ENCODE peak calls at places on chromosomes 3 and 15, in four cellular contexts. One of them, this sample, is unnamed.

GRCh38 chr3:181622365-181622764 is 89.4 kb upstream of the SOX2 start:
- DNase-seq in heart left ventricle: no peak
- DNase-seq in neural progenitor cell: no peak
- DNase-seq in A549: no peak
- DNase-seq in this sample: no peak

GRCh38 chr3:9934993-9935392 is 1.4 kb downstream of the CRELD1 start:
- DNase-seq in A549: no peak
- DNase-seq in neural progenitor cell: no peak
- DNase-seq in heart left ventricle: no peak
- DNase-seq in this sample: no peak

GRCh38 chr15:77862651-77863104 is 214.8 kb downstream of the TBC1D2B start:
- DNase-seq in neural progenitor cell: no peak
- DNase-seq in A549: no peak
- DNase-seq in heart left ventricle: no peak
- DNase-seq in this sample: no peak

GRCh38 chr15:52427804-52428203 is 100.9 kb downstream of the MYO5A start:
- DNase-seq in neural progenitor cell: peak
- DNase-seq in A549: no peak
- DNase-seq in heart left ventricle: no peak
- DNase-seq in this sample: no peak

GRCh38 chr15:50135123-50135541 is 16.1 kb upstream of the ATP8B4 start:
- DNase-seq in neural progenitor cell: no peak
- DNase-seq in A549: peak
- DNase-seq in heart left ventricle: no peak
- DNase-seq in this sample: no peak

GRCh38 chr3:27483117-27484001 is 825 bp downstream of the SLC4A7 start:
- DNase-seq in neural progenitor cell: peak
- DNase-seq in A549: peak
- DNase-seq in heart left ventricle: peak
- DNase-seq in this sample: peak

GRCh38 chr3:195555110-195555509 is 12.0 kb upstream of the PPP1R2 start:
- DNase-seq in A549: no peak
- DNase-seq in neural progenitor cell: no peak
- DNase-seq in heart left ventricle: no peak
- DNase-seq in this sample: no peak

GRCh38 chr15:99343836-99344551 is 92.7 kb downstream of the LRRC28 start:
- DNase-seq in heart left ventricle: peak
- DNase-seq in A549: no peak
- DNase-seq in neural progenitor cell: peak
- DNase-seq in this sample: no peak

GRCh38 chr3:136177876-136178275 is 18.3 kb downstream of the MSL2 start:
- DNase-seq in A549: no peak
- DNase-seq in neural progenitor cell: no peak
- DNase-seq in heart left ventricle: no peak
- DNase-seq in this sample: no peak

GRCh38 chr3:128945878-128946175 is 48.0 kb downstream of the CFAP92 start:
- DNase-seq in neural progenitor cell: no peak
- DNase-seq in A549: no peak
- DNase-seq in heart left ventricle: no peak
- DNase-seq in this sample: no peak

GRCh38 chr3:69746119-69746518 is 6.9 kb downstream of the MITF start:
- DNase-seq in heart left ventricle: no peak
- DNase-seq in neural progenitor cell: no peak
- DNase-seq in A549: no peak
- DNase-seq in this sample: no peak

GRCh38 chr3:97949110-97949485 is 23.1 kb downstream of the RIOX2 start:
- DNase-seq in neural progenitor cell: no peak
- DNase-seq in A549: no peak
- DNase-seq in heart left ventricle: no peak
- DNase-seq in this sample: no peak

GRCh38 chr15:74010929-74011540 is 16.5 kb downstream of the PML start:
- DNase-seq in A549: no peak
- DNase-seq in neural progenitor cell: no peak
- DNase-seq in heart left ventricle: no peak
- DNase-seq in this sample: peak

GRCh38 chr15:66751579-66751978 is 49.5 kb downstream of the SMAD6 start:
- DNase-seq in neural progenitor cell: no peak
- DNase-seq in A549: no peak
- DNase-seq in heart left ventricle: peak
- DNase-seq in this sample: no peak

GRCh38 chr15:82986442-82986780 is 401 bp downstream of the RAMAC start:
- DNase-seq in heart left ventricle: no peak
- DNase-seq in A549: peak
- DNase-seq in neural progenitor cell: no peak
- DNase-seq in this sample: no peak

GRCh38 chr15:37088436-37088835 is 11.9 kb downstream of the MEIS2 start:
- DNase-seq in heart left ventricle: no peak
- DNase-seq in A549: no peak
- DNase-seq in neural progenitor cell: no peak
- DNase-seq in this sample: no peak

GRCh38 chr3:127074900-127075360 is 92.0 kb downstream of the PLXNA1 start:
- DNase-seq in heart left ventricle: no peak
- DNase-seq in A549: no peak
- DNase-seq in neural progenitor cell: peak
- DNase-seq in this sample: no peak

GRCh38 chr3:99108508-99108907 is 207.0 kb upstream of the DCBLD2 start:
- DNase-seq in heart left ventricle: no peak
- DNase-seq in A549: no peak
- DNase-seq in neural progenitor cell: no peak
- DNase-seq in this sample: no peak

GRCh38 chr15:61051570-61052031 is 177.5 kb downstream of the RORA start:
- DNase-seq in heart left ventricle: peak
- DNase-seq in neural progenitor cell: peak
- DNase-seq in A549: peak
- DNase-seq in this sample: peak

GRCh38 chr3:22118542-22118941 is 367.5 kb upstream of the ZNF385D start:
- DNase-seq in heart left ventricle: no peak
- DNase-seq in A549: no peak
- DNase-seq in neural progenitor cell: no peak
- DNase-seq in this sample: no peak

GRCh38 chr3:2154596-2154995 is 55.9 kb downstream of the CNTN4 start:
- DNase-seq in neural progenitor cell: no peak
- DNase-seq in A549: no peak
- DNase-seq in heart left ventricle: no peak
- DNase-seq in this sample: no peak

GRCh38 chr3:129994883-129995559 is 20.5 kb downstream of the TRH start:
- DNase-seq in heart left ventricle: no peak
- DNase-seq in neural progenitor cell: no peak
- DNase-seq in A549: no peak
- DNase-seq in this sample: no peak

GRCh38 chr15:23869391-23869790 is 182.3 kb upstream of the NDN start:
- DNase-seq in heart left ventricle: no peak
- DNase-seq in A549: no peak
- DNase-seq in neural progenitor cell: peak
- DNase-seq in this sample: no peak

GRCh38 chr3:152236741-152237140 is 32.0 kb upstream of the MBNL1 start:
- DNase-seq in neural progenitor cell: no peak
- DNase-seq in A549: no peak
- DNase-seq in heart left ventricle: no peak
- DNase-seq in this sample: no peak

GRCh38 chr15:31236184-31237041 is 90.2 kb upstream of the KLF13 start:
- DNase-seq in heart left ventricle: peak
- DNase-seq in neural progenitor cell: no peak
- DNase-seq in A549: peak
- DNase-seq in this sample: peak

GRCh38 chr3:129663045-129663446 is 56.6 kb upstream of the PLXND1 start:
- DNase-seq in neural progenitor cell: peak
- DNase-seq in heart left ventricle: no peak
- DNase-seq in A549: peak
- DNase-seq in this sample: peak

GRCh38 chr15:74417230-74417629 is 16.5 kb downstream of the SEMA7A start:
- DNase-seq in neural progenitor cell: no peak
- DNase-seq in A549: no peak
- DNase-seq in heart left ventricle: peak
- DNase-seq in this sample: no peak

GRCh38 chr15:23467110-23467600 is 20.1 kb upstream of the GOLGA6L2 start:
- DNase-seq in A549: peak
- DNase-seq in neural progenitor cell: peak
- DNase-seq in heart left ventricle: no peak
- DNase-seq in this sample: peak

GRCh38 chr3:100002599-100003350 is 111.5 kb downstream of the FILIP1L start:
- DNase-seq in heart left ventricle: no peak
- DNase-seq in neural progenitor cell: no peak
- DNase-seq in A549: peak
- DNase-seq in this sample: peak

GRCh38 chr3:107206141-107206540 is 171.1 kb upstream of the CCDC54 start:
- DNase-seq in heart left ventricle: no peak
- DNase-seq in A549: peak
- DNase-seq in neural progenitor cell: peak
- DNase-seq in this sample: peak

GRCh38 chr3:18946524-18946923 is 201.8 kb upstream of the KCNH8 start:
- DNase-seq in heart left ventricle: no peak
- DNase-seq in A549: no peak
- DNase-seq in neural progenitor cell: peak
- DNase-seq in this sample: no peak

GRCh38 chr3:111691293-111691909 is 96.3 kb upstream of the ZBED2 start:
- DNase-seq in heart left ventricle: no peak
- DNase-seq in neural progenitor cell: peak
- DNase-seq in A549: peak
- DNase-seq in this sample: peak

GRCh38 chr15:93899817-93900216 is 331.5 kb upstream of the MCTP2 start:
- DNase-seq in neural progenitor cell: no peak
- DNase-seq in A549: no peak
- DNase-seq in heart left ventricle: no peak
- DNase-seq in this sample: no peak

GRCh38 chr3:31980530-31981205 is 394 bp downstream of the OSBPL10 start:
- DNase-seq in neural progenitor cell: peak
- DNase-seq in heart left ventricle: peak
- DNase-seq in A549: peak
- DNase-seq in this sample: peak

GRCh38 chr3:54122802-54123537 is 618 bp downstream of the CACNA2D3 start:
- DNase-seq in heart left ventricle: no peak
- DNase-seq in A549: no peak
- DNase-seq in neural progenitor cell: peak
- DNase-seq in this sample: no peak
- H3K27ac ChIP-seq in heart left ventricle: peak
- H3K27ac ChIP-seq in A549: no peak
- H3K27ac ChIP-seq in neural progenitor cell: no peak
- H3K27ac ChIP-seq in this sample: no peak

DNA sequence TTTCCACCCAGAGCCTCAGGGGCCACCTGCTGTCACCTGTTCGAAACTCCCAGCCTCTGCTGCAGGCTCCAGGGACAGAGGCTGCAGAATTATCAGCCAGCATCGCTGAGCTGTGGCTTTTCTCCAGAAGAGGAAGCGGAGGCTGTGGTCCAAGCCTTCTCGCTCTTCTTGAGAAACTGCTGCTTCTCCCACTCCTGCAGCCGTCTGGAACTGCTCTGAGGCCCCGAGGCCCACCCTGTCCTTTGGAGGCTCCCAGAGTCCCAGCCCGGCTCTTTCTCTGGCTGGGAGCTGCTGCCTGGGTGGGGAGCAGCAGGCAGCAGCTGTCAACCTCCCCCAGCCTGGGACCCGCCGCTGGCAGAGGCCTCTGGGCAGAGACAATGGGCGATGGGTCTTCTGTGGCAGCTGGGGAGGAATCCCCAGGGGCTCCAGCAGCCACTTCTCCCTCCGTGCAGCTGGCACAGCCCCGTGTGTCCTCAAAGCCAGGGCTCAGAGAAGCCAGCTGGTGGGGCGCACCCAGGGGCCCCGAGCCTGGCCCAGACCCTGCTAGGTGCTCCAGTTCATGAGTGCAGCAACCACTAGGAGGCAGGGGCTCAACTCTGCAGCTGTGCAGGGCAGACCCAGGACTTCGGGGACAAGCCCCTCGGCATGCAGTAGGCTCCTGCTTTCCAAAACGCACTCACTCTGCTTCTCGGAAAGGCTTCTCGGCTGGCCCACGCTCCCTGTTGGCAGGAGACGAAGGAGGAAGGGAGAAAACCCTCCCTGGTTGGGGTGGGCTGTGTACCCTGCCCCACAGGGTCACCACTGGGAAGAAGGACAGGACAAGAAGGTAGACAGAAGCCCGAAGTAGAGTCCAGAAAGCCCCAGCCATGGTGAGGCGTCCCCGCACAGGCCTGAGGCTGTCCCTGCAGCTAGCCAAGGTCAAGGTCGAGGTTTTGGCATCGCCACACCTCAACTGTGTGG is 49.9 kb upstream of the FURIN start:
- DNase-seq in neural progenitor cell: peak
- DNase-seq in heart left ventricle: no peak
- DNase-seq in A549: no peak
- DNase-seq in this sample: no peak
- H3K27ac ChIP-seq in neural progenitor cell: no peak
- H3K27ac ChIP-seq in heart left ventricle: no peak
- H3K27ac ChIP-seq in A549: no peak
- H3K27ac ChIP-seq in this sample: no peak

GRCh38 chr15:90598679-90599078 is 69.0 kb downstream of the CRTC3 start:
- DNase-seq in A549: no peak
- DNase-seq in neural progenitor cell: no peak
- DNase-seq in heart left ventricle: no peak
- DNase-seq in this sample: no peak
- H3K27ac ChIP-seq in A549: no peak
- H3K27ac ChIP-seq in neural progenitor cell: no peak
- H3K27ac ChIP-seq in heart left ventricle: peak
- H3K27ac ChIP-seq in this sample: peak

GRCh38 chr3:37938011-37938410 is 52.6 kb upstream of the VILL start:
- DNase-seq in A549: no peak
- DNase-seq in neural progenitor cell: no peak
- DNase-seq in heart left ventricle: no peak
- DNase-seq in this sample: no peak

GRCh38 chr3:37935290-37935668 is 55.3 kb upstream of the VILL start:
- DNase-seq in A549: no peak
- DNase-seq in neural progenitor cell: no peak
- DNase-seq in heart left ventricle: no peak
- DNase-seq in this sample: peak

GRCh38 chr3:37934631-37935289 is 55.8 kb upstream of the VILL start:
- DNase-seq in heart left ventricle: no peak
- DNase-seq in A549: no peak
- DNase-seq in neural progenitor cell: no peak
- DNase-seq in this sample: no peak

GRCh38 chr3:37937156-37937555 is 53.4 kb upstream of the VILL start:
- DNase-seq in heart left ventricle: no peak
- DNase-seq in A549: no peak
- DNase-seq in neural progenitor cell: no peak
- DNase-seq in this sample: no peak

GRCh38 chr3:37935756-37936666 is 54.6 kb upstream of the VILL start:
- DNase-seq in heart left ventricle: no peak
- DNase-seq in A549: no peak
- DNase-seq in neural progenitor cell: peak
- DNase-seq in this sample: no peak
- H3K27ac ChIP-seq in heart left ventricle: peak
- H3K27ac ChIP-seq in A549: peak
- H3K27ac ChIP-seq in neural progenitor cell: no peak
- H3K27ac ChIP-seq in this sample: no peak

GRCh38 chr3:53635041-53635440 is 140.6 kb downstream of the CACNA1D start:
- DNase-seq in heart left ventricle: no peak
- DNase-seq in neural progenitor cell: no peak
- DNase-seq in A549: no peak
- DNase-seq in this sample: no peak

GRCh38 chr3:53629396-53629711 is 134.9 kb downstream of the CACNA1D start:
- DNase-seq in neural progenitor cell: no peak
- DNase-seq in heart left ventricle: no peak
- DNase-seq in A549: no peak
- DNase-seq in this sample: no peak

GRCh38 chr3:53630547-53630946 is 136.1 kb downstream of the CACNA1D start:
- DNase-seq in A549: no peak
- DNase-seq in neural progenitor cell: no peak
- DNase-seq in heart left ventricle: no peak
- DNase-seq in this sample: no peak

GRCh38 chr3:53628546-53629395 is 134.4 kb downstream of the CACNA1D start:
- DNase-seq in neural progenitor cell: peak
- DNase-seq in A549: no peak
- DNase-seq in heart left ventricle: no peak
- DNase-seq in this sample: no peak

GRCh38 chr3:53633197-53633787 is 138.9 kb downstream of the CACNA1D start:
- DNase-seq in neural progenitor cell: no peak
- DNase-seq in A549: no peak
- DNase-seq in heart left ventricle: no peak
- DNase-seq in this sample: peak
- H3K27ac ChIP-seq in neural progenitor cell: no peak
- H3K27ac ChIP-seq in A549: no peak
- H3K27ac ChIP-seq in heart left ventricle: no peak
- H3K27ac ChIP-seq in this sample: no peak

This sample was measured in small intestine.